ENCODE peak calls at places on chromosome 7, in six cellular contexts. One of them, this sample, is unnamed. For H3K4me1, the result is how much of the 10 kb centered on the place peaks cover.

GRCh38 chr7:76383089-76383944 is 24.5 kb upstream of the YWHAG start:
- DNase-seq in IMR-90: no peak
- DNase-seq in mesendoderm: peak
- DNase-seq in keratinocyte: no peak
- DNase-seq in ovary: no peak
- DNase-seq in GM23338: peak
- DNase-seq in this sample: no peak

GRCh38 chr7:129684777-129685176 is 73.3 kb downstream of the NRF1 start:
- DNase-seq in IMR-90: no peak
- DNase-seq in mesendoderm: peak
- DNase-seq in keratinocyte: no peak
- DNase-seq in ovary: no peak
- DNase-seq in GM23338: peak
- DNase-seq in this sample: no peak

GRCh38 chr7:64308019-64308275 is 5.8 kb upstream of the ZNF736 start:
- DNase-seq in IMR-90: no peak
- DNase-seq in mesendoderm: no peak
- DNase-seq in keratinocyte: no peak
- DNase-seq in ovary: no peak
- DNase-seq in GM23338: no peak
- DNase-seq in this sample: no peak

GRCh38 chr7:36280840-36281812 is 108.5 kb upstream of the ANLN start:
- DNase-seq in IMR-90: peak
- DNase-seq in mesendoderm: peak
- DNase-seq in keratinocyte: no peak
- DNase-seq in ovary: peak
- DNase-seq in GM23338: peak
- DNase-seq in this sample: no peak

GRCh38 chr7:43669286-43670081 is 59.8 kb downstream of the COA1 start:
- DNase-seq in IMR-90: no peak
- DNase-seq in mesendoderm: peak
- DNase-seq in keratinocyte: no peak
- DNase-seq in ovary: no peak
- DNase-seq in GM23338: peak
- DNase-seq in this sample: peak

GRCh38 chr7:44045226-44046014 is 918 bp downstream of the DBNL start:
- DNase-seq in IMR-90: no peak
- DNase-seq in mesendoderm: peak
- DNase-seq in keratinocyte: no peak
- DNase-seq in ovary: no peak
- DNase-seq in GM23338: no peak
- DNase-seq in this sample: no peak

GRCh38 chr7:149125189-149125863 is 798 bp downstream of the ZNF425 start:
- DNase-seq in IMR-90: no peak
- DNase-seq in mesendoderm: peak
- DNase-seq in keratinocyte: no peak
- DNase-seq in ovary: no peak
- DNase-seq in GM23338: peak
- DNase-seq in this sample: no peak

GRCh38 chr7:64733550-64734240 is 60.5 kb upstream of the ZNF138 start:
- DNase-seq in IMR-90: no peak
- DNase-seq in mesendoderm: no peak
- DNase-seq in keratinocyte: no peak
- DNase-seq in ovary: no peak
- DNase-seq in GM23338: no peak
- DNase-seq in this sample: no peak

GRCh38 chr7:47846117-47846836 is 102.0 kb downstream of the PKD1L1 start:
- DNase-seq in IMR-90: peak
- DNase-seq in mesendoderm: no peak
- DNase-seq in keratinocyte: no peak
- DNase-seq in ovary: no peak
- DNase-seq in GM23338: no peak
- DNase-seq in this sample: no peak

GRCh38 chr7:11831727-11832495 is at the start of gene THSD7A:
- DNase-seq in IMR-90: peak
- DNase-seq in mesendoderm: peak
- DNase-seq in keratinocyte: no peak
- DNase-seq in ovary: peak
- DNase-seq in GM23338: peak
- DNase-seq in this sample: no peak

GRCh38 chr7:22121702-22122474 is 176.2 kb upstream of the CDCA7L start:
- DNase-seq in IMR-90: peak
- DNase-seq in mesendoderm: no peak
- DNase-seq in keratinocyte: no peak
- DNase-seq in ovary: peak
- DNase-seq in GM23338: no peak
- DNase-seq in this sample: no peak

GRCh38 chr7:81659697-81660395 is 110.0 kb downstream of the HGF start:
- DNase-seq in IMR-90: no peak
- DNase-seq in mesendoderm: peak
- DNase-seq in keratinocyte: no peak
- DNase-seq in ovary: no peak
- DNase-seq in GM23338: no peak
- DNase-seq in this sample: no peak

GRCh38 chr7:48112431-48113165 is 23.5 kb downstream of the UPP1 start:
- DNase-seq in IMR-90: peak
- DNase-seq in mesendoderm: no peak
- DNase-seq in keratinocyte: no peak
- DNase-seq in ovary: no peak
- DNase-seq in GM23338: no peak
- DNase-seq in this sample: no peak

GRCh38 chr7:2719007-2719406 is 31.0 kb downstream of the AMZ1 start:
- DNase-seq in IMR-90: no peak
- DNase-seq in mesendoderm: peak
- DNase-seq in keratinocyte: no peak
- DNase-seq in ovary: no peak
- DNase-seq in GM23338: peak
- DNase-seq in this sample: no peak

GRCh38 chr7:151923097-151923876 is 33.0 kb upstream of the GALNTL5 start:
- DNase-seq in IMR-90: no peak
- DNase-seq in mesendoderm: no peak
- DNase-seq in keratinocyte: no peak
- DNase-seq in ovary: no peak
- DNase-seq in GM23338: no peak
- DNase-seq in this sample: no peak

GRCh38 chr7:83532229-83532628 is 116.7 kb downstream of the SEMA3E start:
- DNase-seq in IMR-90: peak
- DNase-seq in mesendoderm: no peak
- DNase-seq in keratinocyte: no peak
- DNase-seq in ovary: no peak
- DNase-seq in GM23338: no peak
- DNase-seq in this sample: no peak

GRCh38 chr7:64834989-64835388 is 40.8 kb downstream of the ZNF138 start:
- DNase-seq in IMR-90: no peak
- DNase-seq in mesendoderm: no peak
- DNase-seq in keratinocyte: no peak
- DNase-seq in ovary: no peak
- DNase-seq in GM23338: no peak
- DNase-seq in this sample: no peak

GRCh38 chr7:127758845-127759244 is 106.9 kb downstream of the SND1 start:
- DNase-seq in IMR-90: no peak
- DNase-seq in mesendoderm: no peak
- DNase-seq in keratinocyte: no peak
- DNase-seq in ovary: no peak
- DNase-seq in GM23338: no peak
- DNase-seq in this sample: no peak

GRCh38 chr7:116316838-116317612 is 106.7 kb downstream of the TES start:
- DNase-seq in IMR-90: peak
- DNase-seq in mesendoderm: peak
- DNase-seq in keratinocyte: peak
- DNase-seq in ovary: peak
- DNase-seq in GM23338: no peak
- DNase-seq in this sample: no peak

GRCh38 chr7:45943986-45944385 is 22.9 kb upstream of the IGFBP3 start:
- DNase-seq in IMR-90: peak
- DNase-seq in mesendoderm: no peak
- DNase-seq in keratinocyte: no peak
- DNase-seq in ovary: no peak
- DNase-seq in GM23338: no peak
- DNase-seq in this sample: no peak

GRCh38 chr7:75963383-75963995 is 30.9 kb downstream of the TMEM120A start:
- DNase-seq in IMR-90: no peak
- DNase-seq in mesendoderm: no peak
- DNase-seq in keratinocyte: no peak
- DNase-seq in ovary: peak
- DNase-seq in GM23338: no peak
- DNase-seq in this sample: no peak

GRCh38 chr7:67716729-67717128 is 720.1 kb downstream of the TYW1 start:
- DNase-seq in IMR-90: no peak
- DNase-seq in mesendoderm: no peak
- DNase-seq in keratinocyte: no peak
- DNase-seq in ovary: no peak
- DNase-seq in GM23338: no peak
- DNase-seq in this sample: no peak

GRCh38 chr7:112220877-112221434 is 14.5 kb downstream of the ZNF277 start:
- DNase-seq in IMR-90: no peak
- DNase-seq in mesendoderm: no peak
- DNase-seq in keratinocyte: no peak
- DNase-seq in ovary: no peak
- DNase-seq in GM23338: no peak
- DNase-seq in this sample: no peak

GRCh38 chr7:143514487-143514886 is 36.8 kb downstream of the TAS2R41 start:
- DNase-seq in IMR-90: no peak
- DNase-seq in mesendoderm: no peak
- DNase-seq in keratinocyte: no peak
- DNase-seq in ovary: no peak
- DNase-seq in GM23338: no peak
- DNase-seq in this sample: no peak

GRCh38 chr7:83413425-83413824 is 235.5 kb downstream of the SEMA3E start:
- DNase-seq in IMR-90: peak
- DNase-seq in mesendoderm: peak
- DNase-seq in keratinocyte: no peak
- DNase-seq in ovary: no peak
- DNase-seq in GM23338: no peak
- DNase-seq in this sample: no peak

DNA sequence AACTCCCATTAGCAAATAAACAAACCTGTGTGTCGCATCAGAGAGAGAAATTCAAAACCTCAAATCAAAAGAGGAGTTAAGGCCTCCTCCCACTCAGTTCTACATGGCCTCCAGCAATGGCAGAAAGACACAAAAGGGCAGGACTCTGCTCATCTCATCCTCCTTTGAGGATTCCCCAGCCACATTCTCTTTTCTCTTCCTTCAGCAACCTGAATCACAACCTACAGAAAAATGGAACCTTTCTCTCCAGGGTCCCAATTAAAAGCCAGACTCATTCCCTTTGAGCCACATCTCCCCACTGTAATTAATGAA is 7.9 kb downstream of the OSBPL3 start:
- DNase-seq in IMR-90: no peak
- DNase-seq in mesendoderm: peak
- DNase-seq in keratinocyte: no peak
- DNase-seq in ovary: no peak
- DNase-seq in GM23338: no peak
- DNase-seq in this sample: no peak
- H3K4me1 ChIP-seq in IMR-90: under half
- H3K4me1 ChIP-seq in mesendoderm: under half
- H3K4me1 ChIP-seq in keratinocyte: half or more
- H3K4me1 ChIP-seq in ovary: under half
- H3K4me1 ChIP-seq in GM23338: under half
- H3K4me1 ChIP-seq in this sample: under half

GRCh38 chr7:55555160-55555559 is 17.1 kb downstream of the VOPP1 start:
- DNase-seq in IMR-90: no peak
- DNase-seq in mesendoderm: no peak
- DNase-seq in keratinocyte: no peak
- DNase-seq in ovary: no peak
- DNase-seq in GM23338: peak
- DNase-seq in this sample: no peak

GRCh38 chr7:55556031-55556430 is 16.3 kb downstream of the VOPP1 start:
- DNase-seq in IMR-90: no peak
- DNase-seq in mesendoderm: no peak
- DNase-seq in keratinocyte: no peak
- DNase-seq in ovary: no peak
- DNase-seq in GM23338: no peak
- DNase-seq in this sample: no peak

GRCh38 chr7:55552320-55553086 is 19.8 kb downstream of the VOPP1 start:
- DNase-seq in IMR-90: peak
- DNase-seq in mesendoderm: peak
- DNase-seq in keratinocyte: no peak
- DNase-seq in ovary: no peak
- DNase-seq in GM23338: no peak
- DNase-seq in this sample: no peak

GRCh38 chr7:55553087-55553345 is 19.3 kb downstream of the VOPP1 start:
- DNase-seq in IMR-90: no peak
- DNase-seq in mesendoderm: no peak
- DNase-seq in keratinocyte: no peak
- DNase-seq in ovary: no peak
- DNase-seq in GM23338: no peak
- DNase-seq in this sample: no peak

DNA sequence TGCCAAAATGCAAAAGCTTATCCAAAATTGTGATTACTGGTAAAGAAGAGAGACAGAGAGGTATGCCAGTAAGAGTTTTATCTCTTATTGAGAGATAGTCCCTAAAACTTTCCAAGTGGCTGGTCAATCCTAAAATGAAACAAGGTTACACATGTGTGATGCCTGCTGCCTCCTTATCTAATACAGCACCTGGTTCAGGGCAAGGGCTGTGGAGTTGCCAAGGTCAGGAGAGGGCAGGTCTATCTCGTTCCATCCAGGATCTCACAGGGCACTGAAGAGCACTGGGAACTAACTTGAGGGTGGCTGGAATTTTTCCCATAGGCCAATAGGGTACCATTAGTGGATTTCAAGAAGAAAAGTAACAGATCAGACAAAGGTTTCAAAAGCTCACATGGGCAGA is 18.2 kb downstream of the VOPP1 start:
- DNase-seq in IMR-90: no peak
- DNase-seq in mesendoderm: no peak
- DNase-seq in keratinocyte: no peak
- DNase-seq in ovary: no peak
- DNase-seq in GM23338: no peak
- DNase-seq in this sample: no peak
- H3K27ac ChIP-seq in IMR-90: no peak
- H3K27ac ChIP-seq in mesendoderm: no peak
- H3K27ac ChIP-seq in keratinocyte: no peak
- H3K27ac ChIP-seq in ovary: no peak
- H3K27ac ChIP-seq in GM23338: no peak
- H3K27ac ChIP-seq in this sample: no peak

DNA sequence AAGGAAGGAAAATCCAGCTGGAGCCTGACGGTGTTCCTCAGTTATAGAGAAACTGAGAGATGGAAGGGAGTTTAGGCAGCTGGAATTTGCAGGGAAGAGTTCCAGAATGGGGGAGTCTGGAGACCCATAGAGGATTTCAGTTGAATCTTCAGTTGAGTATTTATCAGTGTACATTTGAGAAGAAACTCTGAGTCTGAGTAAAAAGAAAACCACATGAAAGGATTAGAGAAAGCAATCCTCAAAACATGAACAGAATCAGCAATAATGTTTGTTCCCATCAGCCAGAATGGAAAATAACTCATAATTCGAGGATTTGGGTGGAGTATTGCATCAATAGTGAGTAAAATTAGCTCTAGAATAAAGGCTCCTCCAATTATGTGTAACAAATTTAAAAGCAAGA is 130.1 kb upstream of the AHR start:
- DNase-seq in IMR-90: no peak
- DNase-seq in mesendoderm: no peak
- DNase-seq in keratinocyte: no peak
- DNase-seq in ovary: no peak
- DNase-seq in GM23338: no peak
- DNase-seq in this sample: no peak
- H3K4me1 ChIP-seq in IMR-90: under half
- H3K4me1 ChIP-seq in mesendoderm: under half
- H3K4me1 ChIP-seq in keratinocyte: under half
- H3K4me1 ChIP-seq in ovary: under half
- H3K4me1 ChIP-seq in GM23338: under half
- H3K4me1 ChIP-seq in this sample: under half

GRCh38 chr7:157525501-157525915 is 188.7 kb downstream of the DNAJB6 start:
- DNase-seq in IMR-90: no peak
- DNase-seq in mesendoderm: peak
- DNase-seq in keratinocyte: no peak
- DNase-seq in ovary: no peak
- DNase-seq in GM23338: no peak
- DNase-seq in this sample: no peak
- H3K27ac ChIP-seq in IMR-90: no peak
- H3K27ac ChIP-seq in mesendoderm: no peak
- H3K27ac ChIP-seq in keratinocyte: no peak
- H3K27ac ChIP-seq in ovary: no peak
- H3K27ac ChIP-seq in GM23338: no peak
- H3K27ac ChIP-seq in this sample: no peak

This sample was measured in iPS DF 6.9.